ENCODE peak calls at places on chromosomes 6 and 20, in nine cellular contexts. H is tibial artery; L is IMR-90; Y is upper lobe of right lung; S is Peyer's patch; B is CD4-positive, CD25-positive, alpha-beta regulatory T cell; A is cardiac muscle cell; Q is lower lobe of right lung; U is heart right ventricle. O is an unnamed sample.

GRCh38 chr20:46701057-46701456 is 8.4 kb upstream of the SLC2A10 start:
- DNase-seq in H (no peak), L (no peak), Y (no peak), S (no peak), B (no peak), A (no peak), Q (no peak), U (no peak), O (no peak)

GRCh38 chr20:51750037-51750769 is 18.0 kb downstream of the ATP9A start:
- DNase-seq in H (peak; percentile 95), L (peak; percentile 94), Y (peak; percentile 85), S (peak; percentile 90), B (no peak), A (no peak), Q (peak; percentile 70), U (peak; percentile 55), O (peak; percentile 60)

GRCh38 chr20:2829376-2829775 is 11.1 kb downstream of the PCED1A start:
- DNase-seq in H (no peak), L (no peak), Y (no peak), S (no peak), B (no peak), A (no peak), Q (no peak), U (no peak), O (no peak)

GRCh38 chr6:30151580-30151979 is 9.4 kb downstream of the TRIM10 start:
- DNase-seq in H (no peak), L (no peak), Y (no peak), S (no peak), B (no peak), A (no peak), Q (no peak), U (no peak), O (no peak)

GRCh38 chr6:111846511-111847409 is 26.5 kb downstream of the FYN start:
- DNase-seq in H (no peak), L (no peak), Y (no peak), S (no peak), B (no peak), A (no peak), Q (no peak), U (peak; percentile 69), O (no peak)

GRCh38 chr6:127022297-127022696 is 96.2 kb upstream of the RSPO3 start:
- DNase-seq in H (no peak), L (no peak), Y (peak; percentile 56), S (no peak), B (no peak), A (no peak), Q (peak; percentile 53), U (no peak), O (no peak)

GRCh38 chr20:3631534-3631933 is 31.7 kb downstream of the GFRA4 start:
- DNase-seq in H (no peak), L (no peak), Y (no peak), S (no peak), B (no peak), A (no peak), Q (no peak), U (no peak), O (no peak)

GRCh38 chr6:24632573-24632972 is 13.4 kb downstream of the KIAA0319 start:
- DNase-seq in H (no peak), L (no peak), Y (no peak), S (no peak), B (no peak), A (no peak), Q (no peak), U (no peak), O (no peak)

GRCh38 chr6:159098636-159099106 is 53.9 kb upstream of the TAGAP start:
- DNase-seq in H (no peak), L (no peak), Y (no peak), S (no peak), B (peak; percentile 62), A (no peak), Q (no peak), U (no peak), O (peak; percentile 31)

GRCh38 chr6:14713561-14713960 is 532.3 kb upstream of the JARID2 start:
- DNase-seq in H (no peak), L (no peak), Y (no peak), S (no peak), B (no peak), A (no peak), Q (no peak), U (peak; percentile 36), O (no peak)

GRCh38 chr6:14713008-14713452 is 532.8 kb upstream of the JARID2 start:
- DNase-seq in H (no peak), L (peak; percentile 91), Y (no peak), S (no peak), B (no peak), A (no peak), Q (no peak), U (peak; percentile 77), O (no peak)

GRCh38 chr6:14711704-14712397 is 534.0 kb upstream of the JARID2 start:
- DNase-seq in H (no peak), L (no peak), Y (no peak), S (no peak), B (no peak), A (no peak), Q (no peak), U (no peak), O (no peak)

GRCh38 chr6:14716499-14717146 is 529.2 kb upstream of the JARID2 start:
- DNase-seq in H (no peak), L (no peak), Y (no peak), S (no peak), B (no peak), A (no peak), Q (no peak), U (no peak), O (no peak)

GRCh38 chr6:14713966-14714631 is 531.8 kb upstream of the JARID2 start:
- DNase-seq in H (no peak), L (no peak), Y (no peak), S (no peak), B (no peak), A (no peak), Q (no peak), U (no peak), O (no peak)
- H3K4me1 ChIP-seq in H (no peaks in the 10 kb centered on the region), L (peaks cover 14% of the 10 kb centered on the region), Y (peaks cover 11% of the 10 kb centered on the region), S (no peaks in the 10 kb centered on the region), B (no peaks in the 10 kb centered on the region), A (peaks cover 6% of the 10 kb centered on the region), Q (peaks cover 7% of the 10 kb centered on the region), U (peaks cover 11% of the 10 kb centered on the region), O (no peaks in the 10 kb centered on the region)

GRCh38 chr6:33790910-33791309 is 2.0 kb upstream of the LEMD2 start:
- DNase-seq in H (no peak), L (no peak), Y (no peak), S (no peak), B (no peak), A (no peak), Q (no peak), U (no peak), O (no peak)

GRCh38 chr6:33788694-33789549 is at the start of gene LEMD2:
- DNase-seq in H (peak; percentile 96), L (peak; percentile 94), Y (peak; percentile 97), S (peak; percentile 96), B (peak; percentile 86), A (peak; percentile 93), Q (peak; percentile 94), U (peak; percentile 95), O (peak; percentile 98)

GRCh38 chr6:33789550-33789895 is 593 bp upstream of the LEMD2 start:
- DNase-seq in H (no peak), L (no peak), Y (peak; percentile 63), S (no peak), B (no peak), A (no peak), Q (no peak), U (no peak), O (no peak)

GRCh38 chr6:33787954-33788693 is 806 bp downstream of the LEMD2 start:
- DNase-seq in H (peak; percentile 88), L (peak; percentile 79), Y (peak; percentile 89), S (peak; percentile 73), B (peak; percentile 50), A (peak; percentile 75), Q (peak; percentile 85), U (peak; percentile 80), O (peak; percentile 80)

DNA sequence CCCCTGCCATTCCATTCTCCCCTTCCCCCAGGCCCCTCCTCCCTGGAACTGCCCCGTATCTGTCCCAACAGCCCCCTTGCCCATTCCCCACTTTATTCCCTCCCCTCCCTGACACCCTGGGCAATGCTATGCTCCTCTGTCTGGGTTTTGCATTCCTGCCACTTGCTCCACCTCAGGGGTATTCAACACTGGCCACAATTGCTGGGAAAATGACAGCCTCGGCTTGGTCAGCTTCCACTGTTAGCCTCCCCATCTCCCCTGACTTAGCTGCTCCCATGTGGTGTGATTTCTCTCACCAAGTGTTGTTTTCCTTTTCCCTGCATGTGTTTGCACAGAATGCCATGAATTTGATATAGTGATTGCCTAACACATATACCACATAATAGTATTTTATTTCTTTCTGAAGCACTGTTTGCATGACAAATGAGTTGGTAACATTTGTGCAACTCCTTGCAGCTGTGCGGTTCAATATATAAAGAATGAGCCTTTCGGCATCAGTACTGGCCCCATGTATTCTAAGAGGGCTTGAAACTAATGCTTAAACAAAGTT is 1.5 kb upstream of the LEMD2 start:
- DNase-seq in H (no peak), L (no peak), Y (no peak), S (no peak), B (no peak), A (no peak), Q (no peak), U (no peak), O (peak; percentile 67)
- H3K4me1 ChIP-seq in H (peaks cover 24% of the 10 kb centered on the region), L (peaks cover 13% of the 10 kb centered on the region), Y (peaks cover 24% of the 10 kb centered on the region), S (peaks cover 34% of the 10 kb centered on the region), B (peaks cover 26% of the 10 kb centered on the region), A (peaks cover 14% of the 10 kb centered on the region), Q (peaks cover 33% of the 10 kb centered on the region), U (peaks cover 31% of the 10 kb centered on the region), O (peaks cover 23% of the 10 kb centered on the region)

GRCh38 chr6:47133230-47134000 is 91.3 kb upstream of the ADGRF1 start:
- DNase-seq in H (no peak), L (no peak), Y (no peak), S (no peak), B (no peak), A (no peak), Q (no peak), U (no peak), O (no peak)

GRCh38 chr6:47132724-47133123 is 90.6 kb upstream of the ADGRF1 start:
- DNase-seq in H (no peak), L (no peak), Y (no peak), S (no peak), B (no peak), A (peak; percentile 26), Q (no peak), U (no peak), O (no peak)

GRCh38 chr6:47137073-47137472 is 94.9 kb upstream of the ADGRF1 start:
- DNase-seq in H (no peak), L (no peak), Y (no peak), S (no peak), B (no peak), A (no peak), Q (no peak), U (no peak), O (no peak)

GRCh38 chr6:47135772-47136171 is 93.6 kb upstream of the ADGRF1 start:
- DNase-seq in H (no peak), L (peak; percentile 93), Y (no peak), S (no peak), B (no peak), A (no peak), Q (no peak), U (no peak), O (no peak)

GRCh38 chr6:47134476-47135189 is 92.5 kb upstream of the ADGRF1 start:
- DNase-seq in H (no peak), L (peak; percentile 96), Y (no peak), S (no peak), B (no peak), A (peak; percentile 32), Q (no peak), U (no peak), O (no peak)
- H3K4me1 ChIP-seq in H (no peaks in the 10 kb centered on the region), L (peaks cover 9% of the 10 kb centered on the region), Y (peaks cover 19% of the 10 kb centered on the region), S (peaks cover 12% of the 10 kb centered on the region), B (no peaks in the 10 kb centered on the region), A (peaks cover 31% of the 10 kb centered on the region), Q (peaks cover 24% of the 10 kb centered on the region), U (peaks cover 5% of the 10 kb centered on the region), O (peaks cover 17% of the 10 kb centered on the region)

GRCh38 chr6:21103626-21104224 is 489.8 kb upstream of the SOX4 start:
- DNase-seq in H (no peak), L (peak; percentile 52), Y (no peak), S (no peak), B (no peak), A (no peak), Q (no peak), U (no peak), O (no peak)
- H3K4me1 ChIP-seq in H (no peaks in the 10 kb centered on the region), L (no peaks in the 10 kb centered on the region), Y (peaks cover 3% of the 10 kb centered on the region), S (no peaks in the 10 kb centered on the region), B (no peaks in the 10 kb centered on the region), A (peaks cover 47% of the 10 kb centered on the region), Q (no peaks in the 10 kb centered on the region), U (peaks cover 6% of the 10 kb centered on the region), O (peaks cover 36% of the 10 kb centered on the region)